ENCODE peak calls at places on chromosomes 6 and 20, in seven cellular contexts. K is cardiac muscle cell, P is sigmoid colon, Q is left ventricle myocardium inferior, X is H9, J is neuronal stem cell, T is GM23248. C is an unnamed sample.

GRCh38 chr20:57498425-57499400 is 26.2 kb downstream of the CTCFL start:
- DNase-seq in Q (no peak), K (peak; percentile 78), P (no peak), J (no peak), T (peak; percentile 50), X (peak; percentile 72), C (no peak)

GRCh38 chr6:33116417-33116816 is 40.6 kb downstream of the HLA-DPB1 start:
- DNase-seq in K (peak; percentile 9), T (peak; percentile 10), P (no peak), J (no peak), Q (no peak), X (peak; percentile 68), C (no peak)

GRCh38 chr6:147061152-147061551 is 143.1 kb upstream of the STXBP5 start:
- DNase-seq in T (no peak), K (peak; percentile 5), J (no peak), X (no peak), Q (no peak), P (no peak), C (no peak)

GRCh38 chr6:134063121-134063965 is 10.9 kb upstream of the SLC2A12 start:
- DNase-seq in T (no peak), J (no peak), X (peak; percentile 46), Q (no peak), P (no peak), K (peak; percentile 11), C (no peak)

GRCh38 chr6:53484409-53485280 is 60.3 kb downstream of the GCLC start:
- DNase-seq in P (peak; percentile 84), K (peak; percentile 79), T (peak; percentile 77), Q (no peak), X (peak; percentile 38), J (peak; percentile 71), C (peak; percentile 70)

GRCh38 chr20:51345601-51346101 is 196.9 kb downstream of the NFATC2 start:
- DNase-seq in P (peak; percentile 58), J (no peak), T (peak; percentile 94), Q (no peak), X (no peak), K (no peak), C (no peak)

GRCh38 chr6:19024737-19025136 is 637.6 kb downstream of the RNF144B start:
- DNase-seq in K (peak; percentile 84), P (no peak), T (peak; percentile 52), X (peak; percentile 61), Q (no peak), J (peak; percentile 41), C (peak; percentile 46)

GRCh38 chr6:6654599-6655575 is 66.4 kb downstream of the LY86 start:
- DNase-seq in K (no peak), P (no peak), T (peak; percentile 49), J (no peak), Q (peak; percentile 40), X (no peak), C (no peak)

GRCh38 chr6:168088161-168089106 is 9.4 kb upstream of the FRMD1 start:
- DNase-seq in J (peak; percentile 62), T (peak; percentile 24), Q (peak; percentile 33), K (peak; percentile 81), X (peak; percentile 66), P (no peak), C (no peak)

GRCh38 chr6:81366970-81367369 is 385.5 kb downstream of the TENT5A start:
- DNase-seq in Q (no peak), X (no peak), T (no peak), J (no peak), K (no peak), P (no peak), C (no peak)

GRCh38 chr6:125250511-125250910 is 51.3 kb downstream of the HDDC2 start:
- DNase-seq in J (no peak), X (no peak), T (no peak), Q (no peak), P (no peak), K (no peak), C (no peak)

GRCh38 chr6:160789263-160790027 is 87.4 kb downstream of the PLG start:
- DNase-seq in J (no peak), Q (no peak), T (no peak), X (no peak), K (no peak), P (no peak), C (no peak)

GRCh38 chr6:55898342-55898741 is 23.0 kb upstream of the BMP5 start:
- DNase-seq in Q (no peak), T (peak; percentile 17), X (no peak), P (no peak), K (no peak), J (no peak), C (no peak)

GRCh38 chr6:36783603-36784378 is 55.5 kb downstream of the CPNE5 start:
- DNase-seq in Q (no peak), K (no peak), X (no peak), J (no peak), P (no peak), T (no peak), C (no peak)

GRCh38 chr20:33561981-33562601 is 72.2 kb downstream of the CBFA2T2 start:
- DNase-seq in J (no peak), X (peak; percentile 40), T (peak; percentile 88), K (peak; percentile 89), Q (peak; percentile 65), P (peak; percentile 96), C (peak; percentile 82)

GRCh38 chr20:52402514-52402913 is 210.9 kb upstream of the ZFP64 start:
- DNase-seq in T (peak; percentile 62), K (no peak), X (no peak), Q (no peak), J (no peak), P (no peak), C (no peak)

GRCh38 chr6:337782-338464 is 45.6 kb downstream of the DUSP22 start:
- DNase-seq in P (no peak), J (no peak), X (no peak), K (no peak), T (no peak), Q (no peak), C (no peak)

DNA sequence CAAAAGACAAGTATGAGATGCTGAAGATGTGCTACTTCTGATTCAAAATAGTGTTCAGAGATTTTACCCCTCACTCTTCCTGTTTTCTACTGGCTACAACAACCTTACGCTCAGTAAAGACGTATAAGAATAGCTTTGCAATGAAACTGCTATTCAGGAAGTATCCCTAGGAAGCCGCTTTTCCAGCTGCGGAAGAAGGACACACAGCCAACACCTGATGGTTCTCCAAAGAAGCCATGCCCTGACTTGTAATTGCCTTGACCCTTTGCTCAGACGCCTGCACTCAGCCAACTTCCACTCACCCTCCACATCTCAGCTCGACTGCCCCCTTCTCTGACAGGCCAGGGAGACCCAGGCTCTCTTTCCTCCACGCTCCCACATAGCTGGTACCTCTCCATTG is 111.6 kb downstream of the DTNBP1 start:
- DNase-seq in P (no peak), X (no peak), J (no peak), K (no peak), T (no peak), Q (no peak), C (no peak)
- H3K27ac ChIP-seq in P (no peak overlapping the region), X (no peak overlapping the region), J (no peak overlapping the region), K (no peak overlapping the region), T (no peak overlapping the region), Q (peak overlapping the region; percentile 55), C (peak overlapping the region; percentile 62)

GRCh38 chr6:111844376-111844775 is 28.9 kb downstream of the FYN start:
- DNase-seq in X (no peak), P (no peak), T (no peak), K (peak; percentile 17), Q (no peak), J (no peak), C (no peak)
- H3K27ac ChIP-seq in X (no peak overlapping the region), P (no peak overlapping the region), T (no peak overlapping the region), K (peak overlapping the region; percentile 80), Q (peak overlapping the region; percentile 53), J (peak overlapping the region; percentile 32), C (no peak overlapping the region)

GRCh38 chr6:139164001-139164400 is 29.1 kb downstream of the HECA start:
- DNase-seq in Q (no peak), J (no peak), K (no peak), X (no peak), T (peak; percentile 7), P (no peak), C (no peak)

GRCh38 chr6:139166238-139166955 is 31.5 kb downstream of the HECA start:
- DNase-seq in K (no peak), T (no peak), Q (no peak), P (no peak), X (no peak), J (no peak), C (no peak)

GRCh38 chr6:139161817-139162284 is 27.0 kb downstream of the HECA start:
- DNase-seq in X (no peak), P (no peak), Q (no peak), K (no peak), J (no peak), T (peak; percentile 25), C (no peak)

GRCh38 chr6:139166956-139167313 is 32.1 kb downstream of the HECA start:
- DNase-seq in P (no peak), J (no peak), K (no peak), Q (no peak), T (no peak), X (no peak), C (no peak)

DNA sequence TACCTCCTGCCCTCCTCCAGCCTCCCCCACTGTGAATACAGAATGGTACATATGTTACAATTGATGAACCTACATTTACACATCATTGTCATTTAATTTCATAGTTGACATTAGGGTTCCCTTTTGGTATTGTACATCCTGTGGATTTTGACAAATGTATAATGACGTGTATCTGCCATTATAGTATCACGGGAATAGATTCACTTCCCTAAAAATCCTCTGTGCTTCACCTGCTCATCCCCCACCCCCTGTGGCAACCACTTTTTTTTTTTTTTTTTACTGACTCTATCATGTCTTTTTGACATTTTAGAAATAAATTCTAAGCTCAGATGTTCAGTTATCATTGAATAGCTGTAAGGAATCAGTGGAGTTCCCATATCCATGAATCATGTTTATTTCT is 30.4 kb downstream of the HECA start:
- DNase-seq in P (no peak), X (no peak), Q (no peak), K (no peak), J (no peak), T (no peak), C (no peak)
- H3K27ac ChIP-seq in P (no peak overlapping the region), X (no peak overlapping the region), Q (no peak overlapping the region), K (no peak overlapping the region), J (no peak overlapping the region), T (no peak overlapping the region), C (no peak overlapping the region)

GRCh38 chr20:44616604-44616964 is 34.2 kb downstream of the PKIG start:
- DNase-seq in K (no peak), P (no peak), T (no peak), J (no peak), Q (peak; percentile 68), X (peak; percentile 65), C (no peak)

GRCh38 chr20:44615169-44615791 is 32.9 kb downstream of the PKIG start:
- DNase-seq in J (no peak), K (no peak), X (no peak), P (no peak), T (no peak), Q (peak; percentile 56), C (no peak)

GRCh38 chr20:44615876-44616603 is 33.7 kb downstream of the PKIG start:
- DNase-seq in Q (peak; percentile 46), K (no peak), P (no peak), J (no peak), X (no peak), T (no peak), C (no peak)

GRCh38 chr20:44614525-44614924 is 32.1 kb downstream of the PKIG start:
- DNase-seq in P (peak; percentile 85), J (no peak), K (no peak), X (no peak), T (no peak), Q (peak; percentile 69), C (no peak)

DNA sequence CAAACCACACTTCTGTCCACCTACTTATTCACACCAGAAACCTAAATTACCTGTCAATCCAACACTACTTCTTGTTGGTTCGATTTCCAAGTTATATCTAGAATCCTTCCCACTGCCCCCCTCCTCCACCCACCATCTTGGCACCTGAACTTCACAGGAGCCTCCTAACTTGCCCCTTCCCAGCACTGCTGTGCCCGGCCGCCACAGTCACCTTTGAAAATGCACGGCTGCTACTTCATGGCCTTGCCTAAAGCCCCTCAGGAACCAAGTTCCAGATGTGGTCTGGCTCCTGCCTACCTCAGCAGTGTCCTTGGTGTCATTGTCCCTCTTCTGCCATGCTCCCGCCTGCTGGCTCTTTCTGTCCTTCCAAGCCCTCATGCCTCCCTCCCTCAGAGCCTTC is 31.2 kb downstream of the PKIG start:
- DNase-seq in P (no peak), K (no peak), T (no peak), X (no peak), Q (no peak), J (no peak), C (no peak)
- H3K27ac ChIP-seq in P (peak overlapping the region; percentile 81), K (no peak overlapping the region), T (no peak overlapping the region), X (no peak overlapping the region), Q (peak overlapping the region; percentile 91), J (no peak overlapping the region), C (no peak overlapping the region)

C was measured in lung.